ENCODE peak calls at places on chromosome 13, in six cellular contexts. P, I, E, N, R and Z are unnamed samples.

GRCh38 chr13:110131424-110131823 is 175.5 kb downstream of the COL4A1 start:
- DNase-seq in P (no peak), I (no peak), E (no peak), N (no peak), R (no peak), Z (no peak)

GRCh38 chr13:110010433-110011135 is 224.2 kb upstream of the IRS2 start:
- DNase-seq in P (no peak), I (no peak), E (no peak), N (no peak), R (no peak), Z (no peak)

GRCh38 chr13:24995225-24995804 is 100.6 kb upstream of the PABPC3 start:
- DNase-seq in P (peak; percentile 81), I (peak; percentile 55), E (peak; percentile 39), N (no peak), R (peak; percentile 75), Z (peak; percentile 53)

GRCh38 chr13:45108716-45109706 is 11.3 kb upstream of the GTF2F2 start:
- DNase-seq in P (peak; percentile 38), I (peak; percentile 55), E (no peak), N (peak; percentile 33), R (no peak), Z (no peak)

GRCh38 chr13:61664821-61665705 is 249.4 kb upstream of the PCDH20 start:
- DNase-seq in P (no peak), I (no peak), E (no peak), N (no peak), R (peak; percentile 90), Z (no peak)

GRCh38 chr13:76927955-76928354 is 20.4 kb upstream of the ACOD1 start:
- DNase-seq in P (no peak), I (no peak), E (no peak), N (no peak), R (no peak), Z (no peak)

GRCh38 chr13:113825851-113826250 is 38.0 kb downstream of the GAS6 start:
- DNase-seq in P (no peak), I (no peak), E (no peak), N (no peak), R (no peak), Z (no peak)

GRCh38 chr13:30776661-30777060 is 41.3 kb downstream of the ALOX5AP start:
- DNase-seq in P (no peak), I (no peak), E (no peak), N (no peak), R (no peak), Z (no peak)

GRCh38 chr13:45258339-45258685 is 57.5 kb upstream of the KCTD4 start:
- DNase-seq in P (no peak), I (no peak), E (no peak), N (no peak), R (peak; percentile 10), Z (no peak)

GRCh38 chr13:48214519-48215121 is 18.4 kb upstream of the ITM2B start:
- DNase-seq in P (no peak), I (no peak), E (no peak), N (no peak), R (no peak), Z (no peak)

DNA sequence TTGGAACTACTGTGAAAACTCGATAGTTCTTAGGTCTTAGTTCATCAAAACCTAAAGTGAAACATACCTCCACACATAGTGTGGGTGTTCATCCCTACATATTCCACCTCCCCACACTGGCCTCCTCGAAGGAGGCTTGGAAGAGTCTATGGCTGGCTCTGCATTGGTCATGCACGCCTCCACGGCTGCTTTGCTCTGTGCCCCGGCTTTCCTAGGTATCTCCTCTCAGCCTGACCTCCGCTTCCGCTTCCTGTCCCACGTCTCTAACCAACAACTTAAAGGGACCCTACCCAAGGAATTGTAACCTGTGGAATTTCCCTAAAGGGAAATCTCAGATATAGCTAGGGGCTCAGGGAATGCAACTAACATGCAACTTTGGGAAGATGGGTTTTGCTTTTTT is 79.7 kb upstream of the MBNL2 start:
- DNase-seq in P (peak; percentile 57), I (no peak), E (no peak), N (no peak), R (peak; percentile 30), Z (no peak)
- TF ChIP-seq POLR2A in P (no peak), I (no peak), E (peak; percentile 50), N (no peak), R (peak; percentile 28), Z (no peak)

GRCh38 chr13:97975280-97975850 is 21.9 kb downstream of the IPO5 start:
- DNase-seq in P (no peak), I (no peak), E (no peak), N (no peak), R (no peak), Z (no peak)
- TF ChIP-seq TAF1 in P (no peak), I (no peak), E (peak; percentile 18), N (no peak), R (no peak), Z (no peak)

GRCh38 chr13:56864451-56864850 is 276.3 kb upstream of the PRR20A start:
- DNase-seq in P (no peak), I (no peak), E (no peak), N (no peak), R (no peak), Z (no peak)
- TF ChIP-seq POLR2A in P (no peak), I (no peak), E (no peak), N (no peak), R (no peak), Z (no peak)

GRCh38 chr13:20142927-20143480 is 17.8 kb downstream of the GJA3 start:
- DNase-seq in P (no peak), I (no peak), E (no peak), N (no peak), R (no peak), Z (no peak)
- TF ChIP-seq TAF1 in P (no peak), I (no peak), E (no peak), N (no peak), R (no peak), Z (no peak)